ENCODE peak calls at places on chromosomes 5 and 9, in eight cellular contexts. One of them, this sample, is unnamed.
A peak's percentile ranks its signal among the peaks of the same experiment; 100 is the strongest.

GRCh38 chr5:129241755-129242154 is 147.2 kb downstream of the ISOC1 start:
- DNase-seq in CD8-positive, alpha-beta T cell: no peak
- DNase-seq in choroid plexus epithelial cell: no peak
- DNase-seq in EL: no peak
- DNase-seq in A549: no peak
- DNase-seq in mesothelial cell of epicardium: no peak
- DNase-seq in SK-N-MC: no peak
- DNase-seq in psoas muscle: no peak
- DNase-seq in this sample: no peak

GRCh38 chr9:20200900-20201495 is 412.2 kb upstream of the SLC24A2 start:
- DNase-seq in psoas muscle: no peak
- DNase-seq in CD8-positive, alpha-beta T cell: no peak
- DNase-seq in EL: no peak
- DNase-seq in SK-N-MC: no peak
- DNase-seq in A549: no peak
- DNase-seq in choroid plexus epithelial cell: no peak
- DNase-seq in mesothelial cell of epicardium: no peak
- DNase-seq in this sample: no peak

GRCh38 chr5:54324651-54325271 is 14.4 kb upstream of the ARL15 start:
- DNase-seq in SK-N-MC: no peak
- DNase-seq in psoas muscle: no peak
- DNase-seq in choroid plexus epithelial cell: no peak
- DNase-seq in CD8-positive, alpha-beta T cell: no peak
- DNase-seq in mesothelial cell of epicardium: no peak
- DNase-seq in EL: no peak
- DNase-seq in A549: no peak
- DNase-seq in this sample: no peak

GRCh38 chr9:23769307-23769935 is 56.6 kb downstream of the ELAVL2 start:
- DNase-seq in CD8-positive, alpha-beta T cell: no peak
- DNase-seq in A549: no peak
- DNase-seq in mesothelial cell of epicardium: no peak
- DNase-seq in choroid plexus epithelial cell: peak; percentile 5
- DNase-seq in EL: peak; percentile 84
- DNase-seq in SK-N-MC: no peak
- DNase-seq in psoas muscle: no peak
- DNase-seq in this sample: no peak

GRCh38 chr9:35728041-35728971 is 3.7 kb downstream of the TLN1 start:
- DNase-seq in EL: peak; percentile 97
- DNase-seq in choroid plexus epithelial cell: peak; percentile 87
- DNase-seq in CD8-positive, alpha-beta T cell: peak; percentile 42
- DNase-seq in mesothelial cell of epicardium: no peak
- DNase-seq in psoas muscle: peak; percentile 83
- DNase-seq in A549: peak; percentile 60
- DNase-seq in SK-N-MC: no peak
- DNase-seq in this sample: no peak

GRCh38 chr5:65034029-65034781 is 265.5 kb downstream of the CWC27 start:
- DNase-seq in EL: no peak
- DNase-seq in psoas muscle: peak; percentile 18
- DNase-seq in choroid plexus epithelial cell: peak; percentile 22
- DNase-seq in A549: no peak
- DNase-seq in CD8-positive, alpha-beta T cell: no peak
- DNase-seq in mesothelial cell of epicardium: no peak
- DNase-seq in SK-N-MC: no peak
- DNase-seq in this sample: no peak

GRCh38 chr5:45264447-45264846 is 431.7 kb downstream of the HCN1 start:
- DNase-seq in CD8-positive, alpha-beta T cell: no peak
- DNase-seq in EL: no peak
- DNase-seq in A549: no peak
- DNase-seq in psoas muscle: no peak
- DNase-seq in mesothelial cell of epicardium: no peak
- DNase-seq in SK-N-MC: no peak
- DNase-seq in choroid plexus epithelial cell: no peak
- DNase-seq in this sample: no peak

GRCh38 chr9:99431103-99431502 is 209.0 kb downstream of the SEC61B start:
- DNase-seq in choroid plexus epithelial cell: peak; percentile 81
- DNase-seq in SK-N-MC: no peak
- DNase-seq in psoas muscle: no peak
- DNase-seq in mesothelial cell of epicardium: no peak
- DNase-seq in EL: peak; percentile 74
- DNase-seq in A549: no peak
- DNase-seq in CD8-positive, alpha-beta T cell: no peak
- DNase-seq in this sample: no peak